ENCODE peak calls at places on chromosomes 2 and 18, in eight cellular contexts. One of them, this sample, is unnamed.

GRCh38 chr2:457792-458430 is 170.0 kb upstream of the ALKAL2 start:
- DNase-seq in AG10803: no peak
- DNase-seq in PC-9: no peak
- DNase-seq in fibroblast of pulmonary artery: no peak
- DNase-seq in nephron progenitor cell: no peak
- DNase-seq in spleen: no peak
- DNase-seq in BJ: no peak
- DNase-seq in Calu3: no peak
- DNase-seq in this sample: no peak

GRCh38 chr2:163077241-163077640 is 238.7 kb upstream of the KCNH7 start:
- DNase-seq in AG10803: no peak
- DNase-seq in PC-9: no peak
- DNase-seq in fibroblast of pulmonary artery: no peak
- DNase-seq in nephron progenitor cell: no peak
- DNase-seq in spleen: no peak
- DNase-seq in BJ: no peak
- DNase-seq in Calu3: no peak
- DNase-seq in this sample: no peak

GRCh38 chr18:48412339-48412929 is 3.3 kb upstream of the ZBTB7C start:
- DNase-seq in AG10803: peak
- DNase-seq in PC-9: no peak
- DNase-seq in fibroblast of pulmonary artery: peak
- DNase-seq in nephron progenitor cell: peak
- DNase-seq in spleen: no peak
- DNase-seq in BJ: no peak
- DNase-seq in Calu3: peak
- DNase-seq in this sample: no peak

GRCh38 chr2:181627545-181627944 is 29.4 kb downstream of the CERKL start:
- DNase-seq in AG10803: peak
- DNase-seq in PC-9: no peak
- DNase-seq in fibroblast of pulmonary artery: peak
- DNase-seq in nephron progenitor cell: no peak
- DNase-seq in spleen: no peak
- DNase-seq in BJ: peak
- DNase-seq in Calu3: no peak
- DNase-seq in this sample: no peak

GRCh38 chr2:18949871-18950597 is 360.7 kb upstream of the NT5C1B start:
- DNase-seq in AG10803: peak
- DNase-seq in PC-9: peak
- DNase-seq in fibroblast of pulmonary artery: peak
- DNase-seq in nephron progenitor cell: no peak
- DNase-seq in spleen: no peak
- DNase-seq in BJ: peak
- DNase-seq in Calu3: no peak
- DNase-seq in this sample: no peak

GRCh38 chr2:46303233-46303632 is 6.0 kb downstream of the EPAS1 start:
- DNase-seq in AG10803: no peak
- DNase-seq in PC-9: no peak
- DNase-seq in fibroblast of pulmonary artery: peak
- DNase-seq in nephron progenitor cell: no peak
- DNase-seq in spleen: no peak
- DNase-seq in BJ: no peak
- DNase-seq in Calu3: no peak
- DNase-seq in this sample: no peak

GRCh38 chr18:25345432-25345831 is 6.5 kb downstream of the ZNF521 start:
- DNase-seq in AG10803: peak
- DNase-seq in PC-9: no peak
- DNase-seq in fibroblast of pulmonary artery: no peak
- DNase-seq in nephron progenitor cell: no peak
- DNase-seq in spleen: no peak
- DNase-seq in BJ: no peak
- DNase-seq in Calu3: no peak
- DNase-seq in this sample: no peak

GRCh38 chr2:150028337-150028736 is 440.8 kb upstream of the MMADHC start:
- DNase-seq in AG10803: no peak
- DNase-seq in PC-9: no peak
- DNase-seq in fibroblast of pulmonary artery: no peak
- DNase-seq in nephron progenitor cell: no peak
- DNase-seq in spleen: no peak
- DNase-seq in BJ: no peak
- DNase-seq in Calu3: no peak
- DNase-seq in this sample: no peak

GRCh38 chr2:8296340-8296739 is 385.5 kb upstream of the ID2 start:
- DNase-seq in AG10803: no peak
- DNase-seq in PC-9: no peak
- DNase-seq in fibroblast of pulmonary artery: no peak
- DNase-seq in nephron progenitor cell: no peak
- DNase-seq in spleen: no peak
- DNase-seq in BJ: no peak
- DNase-seq in Calu3: no peak
- DNase-seq in this sample: no peak

GRCh38 chr2:8248623-8248957 is 433.3 kb upstream of the ID2 start:
- DNase-seq in AG10803: peak
- DNase-seq in PC-9: no peak
- DNase-seq in fibroblast of pulmonary artery: no peak
- DNase-seq in nephron progenitor cell: no peak
- DNase-seq in spleen: no peak
- DNase-seq in BJ: no peak
- DNase-seq in Calu3: no peak
- DNase-seq in this sample: no peak

GRCh38 chr2:230018153-230018552 is 50.6 kb downstream of the SLC16A14 start:
- DNase-seq in AG10803: peak
- DNase-seq in PC-9: no peak
- DNase-seq in fibroblast of pulmonary artery: peak
- DNase-seq in nephron progenitor cell: no peak
- DNase-seq in spleen: no peak
- DNase-seq in BJ: no peak
- DNase-seq in Calu3: no peak
- DNase-seq in this sample: no peak

GRCh38 chr2:98556634-98557033 is 51.7 kb downstream of the COA5 start:
- DNase-seq in AG10803: no peak
- DNase-seq in PC-9: no peak
- DNase-seq in fibroblast of pulmonary artery: no peak
- DNase-seq in nephron progenitor cell: no peak
- DNase-seq in spleen: peak
- DNase-seq in BJ: no peak
- DNase-seq in Calu3: no peak
- DNase-seq in this sample: no peak

GRCh38 chr18:50190236-50190635 is 4.7 kb downstream of the MYO5B start:
- DNase-seq in AG10803: no peak
- DNase-seq in PC-9: no peak
- DNase-seq in fibroblast of pulmonary artery: no peak
- DNase-seq in nephron progenitor cell: no peak
- DNase-seq in spleen: no peak
- DNase-seq in BJ: no peak
- DNase-seq in Calu3: no peak
- DNase-seq in this sample: no peak

GRCh38 chr2:194870974-194871535 is 786.0 kb upstream of the SLC39A10 start:
- DNase-seq in AG10803: no peak
- DNase-seq in PC-9: no peak
- DNase-seq in fibroblast of pulmonary artery: no peak
- DNase-seq in nephron progenitor cell: no peak
- DNase-seq in spleen: no peak
- DNase-seq in BJ: no peak
- DNase-seq in Calu3: no peak
- DNase-seq in this sample: no peak

GRCh38 chr2:194867328-194867727 is 789.7 kb upstream of the SLC39A10 start:
- DNase-seq in AG10803: no peak
- DNase-seq in PC-9: no peak
- DNase-seq in fibroblast of pulmonary artery: peak
- DNase-seq in nephron progenitor cell: no peak
- DNase-seq in spleen: no peak
- DNase-seq in BJ: no peak
- DNase-seq in Calu3: peak
- DNase-seq in this sample: no peak
- TF ChIP-seq CTCF in AG10803: peak
- TF ChIP-seq CTCF in PC-9: peak
- TF ChIP-seq CTCF in fibroblast of pulmonary artery: peak
- TF ChIP-seq CTCF in nephron progenitor cell: peak
- TF ChIP-seq CTCF in spleen: peak
- TF ChIP-seq CTCF in BJ: peak
- TF ChIP-seq CTCF in Calu3: peak
- TF ChIP-seq CTCF in this sample: peak

DNA sequence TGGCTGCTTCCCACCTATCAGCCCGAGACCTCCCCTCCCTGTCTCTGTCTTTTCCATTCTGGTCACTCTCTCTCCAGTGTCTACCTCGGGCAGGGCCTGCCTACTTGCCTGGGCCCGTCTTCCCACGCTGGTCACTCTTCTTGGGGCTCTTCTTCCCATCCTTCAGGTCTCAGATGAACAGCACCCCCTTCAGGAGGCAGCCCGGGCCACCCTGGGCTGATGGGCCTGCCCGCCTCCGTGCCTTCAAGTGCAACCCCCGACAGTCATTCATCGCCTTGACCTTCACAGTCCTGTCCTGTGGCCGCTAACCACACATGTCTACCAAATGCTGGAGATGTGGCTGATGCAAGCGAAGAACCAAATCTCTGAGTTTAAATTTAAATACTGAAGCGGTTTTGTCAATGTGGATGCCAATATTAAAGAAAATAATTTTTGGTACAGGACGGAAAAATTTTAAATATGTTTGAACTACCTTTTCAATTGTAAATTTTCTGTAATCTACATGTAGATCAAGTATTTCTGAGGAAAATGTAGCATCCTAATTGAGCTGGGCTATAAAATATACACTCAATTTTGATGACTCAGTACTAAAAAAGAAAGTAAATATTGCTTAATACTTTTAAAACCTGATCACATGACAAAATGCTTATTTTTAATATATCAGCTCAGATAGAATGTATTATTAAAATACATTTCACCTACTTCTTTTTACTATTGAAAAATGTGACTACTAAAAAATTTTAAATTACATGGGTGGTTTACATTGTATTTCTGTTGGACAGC is 96.4 kb downstream of the LAMA1 start:
- DNase-seq in AG10803: no peak
- DNase-seq in PC-9: no peak
- DNase-seq in fibroblast of pulmonary artery: no peak
- DNase-seq in nephron progenitor cell: no peak
- DNase-seq in spleen: no peak
- DNase-seq in BJ: no peak
- DNase-seq in Calu3: no peak
- DNase-seq in this sample: no peak
- TF ChIP-seq CTCF in AG10803: no peak
- TF ChIP-seq CTCF in PC-9: no peak
- TF ChIP-seq CTCF in fibroblast of pulmonary artery: no peak
- TF ChIP-seq CTCF in nephron progenitor cell: no peak
- TF ChIP-seq CTCF in spleen: no peak
- TF ChIP-seq CTCF in BJ: no peak
- TF ChIP-seq CTCF in Calu3: no peak
- TF ChIP-seq CTCF in this sample: peak

GRCh38 chr2:188276255-188276654 is 15.4 kb upstream of the GULP1 start:
- DNase-seq in AG10803: no peak
- DNase-seq in PC-9: no peak
- DNase-seq in fibroblast of pulmonary artery: no peak
- DNase-seq in nephron progenitor cell: no peak
- DNase-seq in spleen: no peak
- DNase-seq in BJ: no peak
- DNase-seq in Calu3: no peak
- DNase-seq in this sample: no peak
- TF ChIP-seq CTCF in AG10803: no peak
- TF ChIP-seq CTCF in PC-9: no peak
- TF ChIP-seq CTCF in fibroblast of pulmonary artery: no peak
- TF ChIP-seq CTCF in nephron progenitor cell: no peak
- TF ChIP-seq CTCF in spleen: no peak
- TF ChIP-seq CTCF in BJ: no peak
- TF ChIP-seq CTCF in Calu3: no peak
- TF ChIP-seq CTCF in this sample: no peak

GRCh38 chr2:143717532-143718168 is 588.4 kb downstream of the ARHGAP15 start:
- DNase-seq in AG10803: no peak
- DNase-seq in PC-9: no peak
- DNase-seq in fibroblast of pulmonary artery: peak
- DNase-seq in nephron progenitor cell: no peak
- DNase-seq in spleen: no peak
- DNase-seq in BJ: no peak
- DNase-seq in Calu3: no peak
- DNase-seq in this sample: no peak

GRCh38 chr2:143725425-143725824 is 596.2 kb downstream of the ARHGAP15 start:
- DNase-seq in AG10803: no peak
- DNase-seq in PC-9: no peak
- DNase-seq in fibroblast of pulmonary artery: no peak
- DNase-seq in nephron progenitor cell: no peak
- DNase-seq in spleen: no peak
- DNase-seq in BJ: no peak
- DNase-seq in Calu3: peak
- DNase-seq in this sample: no peak

GRCh38 chr2:143716527-143716926 is 587.3 kb downstream of the ARHGAP15 start:
- DNase-seq in AG10803: no peak
- DNase-seq in PC-9: no peak
- DNase-seq in fibroblast of pulmonary artery: peak
- DNase-seq in nephron progenitor cell: no peak
- DNase-seq in spleen: no peak
- DNase-seq in BJ: no peak
- DNase-seq in Calu3: no peak
- DNase-seq in this sample: no peak

GRCh38 chr2:143717053-143717452 is 587.8 kb downstream of the ARHGAP15 start:
- DNase-seq in AG10803: peak
- DNase-seq in PC-9: no peak
- DNase-seq in fibroblast of pulmonary artery: peak
- DNase-seq in nephron progenitor cell: no peak
- DNase-seq in spleen: no peak
- DNase-seq in BJ: no peak
- DNase-seq in Calu3: no peak
- DNase-seq in this sample: no peak

GRCh38 chr2:143720093-143720664 is 591.0 kb downstream of the ARHGAP15 start:
- DNase-seq in AG10803: no peak
- DNase-seq in PC-9: no peak
- DNase-seq in fibroblast of pulmonary artery: no peak
- DNase-seq in nephron progenitor cell: no peak
- DNase-seq in spleen: no peak
- DNase-seq in BJ: no peak
- DNase-seq in Calu3: no peak
- DNase-seq in this sample: no peak
- TF ChIP-seq CTCF in AG10803: no peak
- TF ChIP-seq CTCF in PC-9: peak
- TF ChIP-seq CTCF in fibroblast of pulmonary artery: no peak
- TF ChIP-seq CTCF in nephron progenitor cell: no peak
- TF ChIP-seq CTCF in spleen: no peak
- TF ChIP-seq CTCF in BJ: no peak
- TF ChIP-seq CTCF in Calu3: no peak
- TF ChIP-seq CTCF in this sample: no peak

DNA sequence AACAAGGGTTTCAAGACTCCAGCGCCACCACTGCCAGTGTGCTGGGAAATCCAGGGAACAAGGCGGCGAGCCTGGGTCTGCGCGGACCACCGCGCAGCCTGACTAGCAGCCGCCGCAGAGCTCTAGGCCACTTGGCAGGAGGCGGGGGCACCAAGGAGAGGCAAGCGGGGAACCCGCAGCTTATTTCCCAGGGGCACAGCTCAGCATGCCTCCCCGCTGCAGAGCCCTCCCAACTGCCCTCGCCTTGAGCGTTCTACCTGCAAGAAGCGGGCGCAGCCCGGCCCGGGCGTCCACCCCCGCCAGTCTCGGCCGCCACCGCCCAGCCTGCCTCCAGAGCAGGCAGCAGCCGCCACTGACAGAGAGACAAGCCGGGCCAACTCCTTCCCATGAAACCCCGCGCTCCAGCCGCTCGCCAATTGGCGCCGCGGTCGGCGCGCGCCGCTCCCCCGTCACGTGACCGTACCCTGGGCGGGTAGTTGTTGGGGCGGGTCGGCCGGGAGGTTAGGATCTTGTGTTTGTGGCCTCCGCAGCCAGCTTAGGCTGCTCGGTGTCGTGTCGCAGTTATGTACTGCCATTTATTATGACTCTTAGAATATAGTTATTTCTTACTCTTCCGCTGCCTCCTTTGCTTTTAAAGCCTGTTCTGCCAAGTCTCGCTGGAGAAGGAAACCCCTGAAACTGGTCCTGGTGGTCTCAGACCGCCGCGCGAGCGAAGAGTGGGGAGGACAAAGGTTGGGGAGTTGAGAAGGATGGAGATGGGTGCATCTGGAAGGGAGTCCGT is at the start of gene LNPK:
- DNase-seq in AG10803: peak
- DNase-seq in PC-9: peak
- DNase-seq in fibroblast of pulmonary artery: peak
- DNase-seq in nephron progenitor cell: peak
- DNase-seq in spleen: peak
- DNase-seq in BJ: peak
- DNase-seq in Calu3: peak
- DNase-seq in this sample: peak
- TF ChIP-seq CTCF in AG10803: no peak
- TF ChIP-seq CTCF in PC-9: no peak
- TF ChIP-seq CTCF in fibroblast of pulmonary artery: no peak
- TF ChIP-seq CTCF in nephron progenitor cell: no peak
- TF ChIP-seq CTCF in spleen: no peak
- TF ChIP-seq CTCF in BJ: peak
- TF ChIP-seq CTCF in Calu3: no peak
- TF ChIP-seq CTCF in this sample: peak

This sample was measured in chondrocyte.